ENCODE peak calls at places on chromosome 7, in five cellular contexts. P is D721Med; U is hippocampal formation; A is T follicular helper cell; V is central memory CD4-positive, alpha-beta T cell. W is an unnamed sample.

GRCh38 chr7:50531928-50532327 is 33.3 kb downstream of the DDC start:
- DNase-seq in P (no peak), U (peak; percentile 6), A (no peak), V (no peak), W (no peak)

GRCh38 chr7:157016352-157017041 is 6.0 kb upstream of the MNX1 start:
- DNase-seq in P (peak; percentile 12), U (no peak), A (no peak), V (no peak), W (no peak)

GRCh38 chr7:53119514-53119933 is 84.1 kb downstream of the POM121L12 start:
- DNase-seq in P (no peak), U (no peak), A (no peak), V (no peak), W (no peak)

GRCh38 chr7:46558482-46559193 is 637.6 kb upstream of the IGFBP3 start:
- DNase-seq in P (no peak), U (no peak), A (no peak), V (no peak), W (no peak)

GRCh38 chr7:140342732-140343514 is 55.4 kb downstream of the SLC37A3 start:
- DNase-seq in P (peak; percentile 38), U (peak; percentile 44), A (no peak), V (no peak), W (no peak)

GRCh38 chr7:2537981-2538851 is 17.1 kb downstream of the BRAT1 start:
- DNase-seq in P (no peak), U (no peak), A (no peak), V (no peak), W (no peak)

GRCh38 chr7:148698397-148699023 is at the start of gene CUL1:
- DNase-seq in P (no peak), U (peak; percentile 55), A (peak; percentile 79), V (peak; percentile 84), W (peak; percentile 84)

GRCh38 chr7:137694405-137694804 is 152.4 kb downstream of the DGKI start:
- DNase-seq in P (no peak), U (no peak), A (no peak), V (no peak), W (no peak)

GRCh38 chr7:151121380-151122170 is 35.3 kb downstream of the AGAP3 start:
- DNase-seq in P (no peak), U (no peak), A (no peak), V (no peak), W (no peak)

GRCh38 chr7:72080349-72080766 is 331.8 kb downstream of the CALN1 start:
- DNase-seq in P (no peak), U (no peak), A (no peak), V (no peak), W (no peak)

GRCh38 chr7:159031135-159031701 is 113.4 kb downstream of the VIPR2 start:
- DNase-seq in P (no peak), U (no peak), A (no peak), V (no peak), W (no peak)

GRCh38 chr7:100506356-100506930 is 22.7 kb downstream of the NYAP1 start:
- DNase-seq in P (no peak), U (no peak), A (no peak), V (no peak), W (no peak)

GRCh38 chr7:1742555-1743303 is 72.7 kb downstream of the ELFN1 start:
- DNase-seq in P (no peak), U (no peak), A (no peak), V (peak; percentile 20), W (peak; percentile 20)

GRCh38 chr7:102306916-102307677 is 20.4 kb downstream of the SH2B2 start:
- DNase-seq in P (no peak), U (no peak), A (no peak), V (no peak), W (no peak)

GRCh38 chr7:36182854-36183604 is 30.0 kb downstream of the EEPD1 start:
- DNase-seq in P (no peak), U (no peak), A (no peak), V (no peak), W (no peak)

GRCh38 chr7:39535064-39535463 is 31.1 kb upstream of the YAE1 start:
- DNase-seq in P (no peak), U (no peak), A (no peak), V (no peak), W (no peak)

GRCh38 chr7:128941323-128941890 is 3.7 kb downstream of the IRF5 start:
- DNase-seq in P (no peak), U (no peak), A (no peak), V (no peak), W (no peak)

GRCh38 chr7:114413741-114414140 is 874 bp upstream of the FOXP2 start:
- DNase-seq in P (no peak), U (no peak), A (no peak), V (no peak), W (no peak)

GRCh38 chr7:138328215-138328614 is 131.8 kb upstream of the TRIM24 start:
- DNase-seq in P (no peak), U (no peak), A (no peak), V (no peak), W (no peak)

W was measured in T-helper 9 cell.